ENCODE peak calls at places on chromosome 14, in four cellular contexts. L is HepG2, D is right lobe of liver, X is heart right ventricle. O is an unnamed sample. For H3K36me3, the result is how much of the 10 kb centered on the place peaks cover.

GRCh38 chr14:96224480-96225096 is 19.9 kb downstream of the BDKRB2 start:
- DNase-seq in X (no peak), D (no peak), L (no peak), O (peak)

GRCh38 chr14:51828017-51828797 is 32.2 kb upstream of the GNG2 start:
- DNase-seq in D (no peak), X (no peak), L (no peak), O (peak)

GRCh38 chr14:50388256-50388931 is 8.3 kb downstream of the CDKL1 start:
- DNase-seq in L (no peak), X (no peak), D (no peak), O (no peak)

GRCh38 chr14:76922092-76922491 is 95.9 kb downstream of the LRRC74A start:
- DNase-seq in D (no peak), X (no peak), L (no peak), O (no peak)

GRCh38 chr14:20684662-20685456 is 499 bp downstream of the RNASE4 start:
- DNase-seq in D (peak), L (peak), X (peak), O (no peak)

GRCh38 chr14:20866963-20867362 is 24.2 kb upstream of the RNASE3 start:
- DNase-seq in L (no peak), D (no peak), X (no peak), O (no peak)

GRCh38 chr14:44886860-44887595 is 74.7 kb downstream of the KLHL28 start:
- DNase-seq in L (no peak), X (no peak), D (no peak), O (no peak)

GRCh38 chr14:34324363-34324795 is 137.7 kb downstream of the SPTSSA start:
- DNase-seq in L (peak), X (peak), D (no peak), O (no peak)

GRCh38 chr14:90060965-90061848 is 587 bp upstream of the KCNK13 start:
- DNase-seq in D (no peak), L (no peak), X (no peak), O (no peak)

GRCh38 chr14:94914191-94914590 is 144.3 kb upstream of the GSC start:
- DNase-seq in L (no peak), X (no peak), D (no peak), O (no peak)

GRCh38 chr14:80465541-80466220 is 254.4 kb upstream of the DIO2 start:
- DNase-seq in D (no peak), L (no peak), X (no peak), O (no peak)

GRCh38 chr14:51609251-51609986 is 42.3 kb upstream of the FRMD6 start:
- DNase-seq in D (no peak), X (no peak), L (no peak), O (no peak)

GRCh38 chr14:60300019-60300418 is 51.0 kb downstream of the PPM1A start:
- DNase-seq in D (no peak), X (no peak), L (no peak), O (no peak)

GRCh38 chr14:40271480-40271879 is 839.2 kb upstream of the FBXO33 start:
- DNase-seq in X (no peak), D (no peak), L (no peak), O (no peak)

GRCh38 chr14:77508249-77508648 is 9.6 kb upstream of the ISM2 start:
- DNase-seq in L (peak), X (no peak), D (no peak), O (no peak)

DNA sequence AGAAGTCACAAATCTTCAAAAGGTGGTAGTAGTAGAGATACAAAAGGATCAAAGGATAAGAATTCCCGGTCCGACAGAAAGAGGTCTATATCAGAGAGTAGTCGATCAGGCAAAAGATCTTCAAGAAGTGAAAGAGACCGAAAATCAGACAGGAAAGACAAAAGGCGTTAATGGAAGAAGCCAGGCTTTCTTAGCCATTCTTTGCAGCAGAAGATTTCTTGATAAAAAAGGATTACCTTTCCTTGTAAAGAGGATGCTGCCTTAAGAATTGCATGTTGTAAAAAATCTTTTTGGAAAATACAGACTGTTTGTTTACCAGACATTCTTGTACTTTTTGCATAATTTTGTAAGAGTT is 6.6 kb downstream of the PNN start:
- DNase-seq in L (no peak), X (no peak), D (no peak), O (no peak)
- H3K36me3 ChIP-seq in L (under half), X (under half), D (half or more), O (half or more)

GRCh38 chr14:101843665-101844064 is 82.2 kb downstream of the PPP2R5C start:
- DNase-seq in X (no peak), D (no peak), L (no peak), O (no peak)
- TF ChIP-seq CTCF in X (peak), D (peak), L (peak), O (peak)

DNA sequence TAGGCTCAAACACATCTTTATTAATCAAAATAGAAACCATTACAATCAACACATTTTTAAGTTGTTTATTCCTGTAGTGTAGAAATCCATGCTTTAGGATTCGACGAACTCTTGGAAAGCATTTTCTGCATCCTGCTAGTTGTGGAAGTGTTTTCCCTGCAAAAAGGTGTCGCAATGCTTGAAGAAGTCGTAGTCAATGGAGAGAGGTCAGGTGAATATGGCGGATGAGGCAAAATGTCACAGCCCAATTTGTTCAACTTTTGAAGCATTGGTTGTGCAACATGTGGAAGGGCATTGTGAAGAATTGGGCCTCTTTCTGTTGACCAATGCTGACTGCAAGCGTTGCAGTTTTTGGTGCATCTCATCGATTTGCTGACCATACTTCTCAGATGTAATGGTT is 4.2 kb upstream of the ARID4A start:
- DNase-seq in D (no peak), L (no peak), X (no peak), O (no peak)
- H3K36me3 ChIP-seq in D (under half), L (under half), X (under half), O (under half)

DNA sequence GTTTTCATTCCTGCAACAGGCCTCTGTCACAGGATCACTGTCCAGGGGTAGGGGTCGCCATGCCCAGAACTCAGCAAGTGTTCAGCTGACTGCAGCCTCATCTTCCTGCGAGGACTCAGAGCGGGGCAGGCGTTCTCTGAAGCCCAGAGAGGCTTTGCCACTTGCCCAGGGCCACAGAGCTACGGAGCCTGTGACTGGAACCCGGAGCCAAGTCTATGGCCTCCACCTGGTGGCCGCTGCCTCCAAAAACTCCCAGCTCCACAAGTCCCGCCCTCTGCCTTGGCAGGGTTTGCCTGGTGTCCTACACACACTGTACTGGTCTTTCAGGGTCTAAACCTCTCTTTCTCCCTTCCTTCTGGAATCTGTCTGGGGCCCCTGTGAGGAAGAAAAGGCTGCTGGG is 8.7 kb upstream of the PPP1R13B start:
- DNase-seq in L (no peak), D (no peak), X (no peak), O (no peak)
- TF ChIP-seq CTCF in L (peak), D (no peak), X (no peak), O (peak)

GRCh38 chr14:30312214-30312613 is 246.7 kb upstream of the G2E3 start:
- DNase-seq in L (no peak), D (no peak), X (no peak), O (no peak)
- H3K36me3 ChIP-seq in L (under half), D (under half), X (under half), O (under half)

GRCh38 chr14:99808515-99808914 is 15.3 kb downstream of the EML1 start:
- DNase-seq in L (no peak), X (no peak), D (no peak), O (no peak)
- TF ChIP-seq CTCF in L (no peak), X (no peak), D (no peak), O (no peak)

DNA sequence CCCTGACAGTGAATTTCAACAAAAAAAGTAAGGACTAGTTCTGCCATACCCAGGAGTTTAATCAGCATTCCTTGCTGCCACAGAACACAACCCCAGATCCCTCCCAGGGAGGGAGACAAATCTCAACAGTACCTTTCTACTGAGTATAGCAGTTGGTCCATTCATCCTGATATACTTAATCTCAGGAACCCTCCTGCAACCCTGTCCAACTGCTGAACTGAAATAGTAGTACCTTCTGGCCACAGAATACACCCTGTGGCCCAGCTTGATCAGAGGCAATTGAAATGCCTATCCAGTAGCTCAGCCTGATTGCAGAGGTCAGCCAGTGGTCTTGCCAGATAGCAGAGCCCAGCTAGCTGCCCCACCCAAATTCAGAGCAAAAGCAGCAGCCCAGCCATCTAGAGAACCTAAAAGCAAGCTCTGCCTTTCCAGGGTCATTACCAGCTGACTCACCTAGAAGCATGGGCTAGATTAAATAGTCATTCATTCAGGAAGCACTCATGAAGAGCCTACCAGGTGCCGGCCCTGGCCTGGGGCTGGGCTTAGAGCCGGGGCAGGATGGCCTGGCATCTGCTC is 40.0 kb upstream of the RHOJ start:
- DNase-seq in L (no peak), D (no peak), X (no peak), O (no peak)
- H3K36me3 ChIP-seq in L (under half), D (under half), X (under half), O (under half)